ENCODE peak calls at places on chromosomes 7 and 10, in seven cellular contexts. Y is sigmoid colon, I is cardiac muscle cell, Z is transverse colon, S is adrenal gland, C is psoas muscle, D is fibroblast of lung. V is an unnamed sample.

GRCh38 chr7:55092186-55092976 is 73.6 kb downstream of the EGFR start:
- DNase-seq in Z (no peak), D (peak), S (no peak), Y (no peak), I (no peak), C (peak), V (peak)

GRCh38 chr10:17214991-17215781 is 12.9 kb upstream of the VIM start:
- DNase-seq in I (no peak), Z (no peak), C (no peak), Y (no peak), D (peak), S (no peak), V (no peak)

GRCh38 chr10:124657806-124658205 is 86.4 kb downstream of the FAM53B start:
- DNase-seq in Z (no peak), S (no peak), I (no peak), C (no peak), D (peak), Y (no peak), V (peak)

GRCh38 chr10:99777918-99778716 is 4.3 kb upstream of the ABCC2 start:
- DNase-seq in Y (no peak), S (no peak), Z (no peak), I (no peak), D (no peak), C (no peak), V (no peak)

GRCh38 chr10:34821587-34822585 is 6.8 kb upstream of the PARD3 start:
- DNase-seq in Y (no peak), S (no peak), C (peak), Z (no peak), I (no peak), D (no peak), V (no peak)

GRCh38 chr7:156639426-156640256 is 933 bp upstream of the RNF32 start:
- DNase-seq in Z (peak), S (no peak), C (peak), D (peak), Y (no peak), I (no peak), V (peak)

GRCh38 chr10:7512487-7512886 is 101.7 kb upstream of the SFMBT2 start:
- DNase-seq in Z (no peak), I (no peak), Y (no peak), D (no peak), S (no peak), C (no peak), V (no peak)

GRCh38 chr10:116465541-116465940 is 37.9 kb downstream of the PNLIPRP3 start:
- DNase-seq in C (no peak), Y (no peak), Z (no peak), S (no peak), I (no peak), D (no peak), V (no peak)

GRCh38 chr7:231858-232246 is 39.5 kb downstream of the FAM20C start:
- DNase-seq in Z (no peak), S (no peak), C (no peak), I (no peak), Y (peak), D (no peak), V (no peak)

GRCh38 chr7:6157685-6158423 is 114.6 kb downstream of the CYTH3 start:
- DNase-seq in C (no peak), Z (no peak), S (no peak), Y (peak), D (no peak), I (no peak), V (no peak)

GRCh38 chr10:1063232-1063862 is 7.2 kb downstream of the WDR37 start:
- DNase-seq in C (no peak), Z (no peak), Y (no peak), S (no peak), I (no peak), D (no peak), V (no peak)

GRCh38 chr7:142352543-142352942 is 94.7 kb upstream of the PRSS58 start:
- DNase-seq in Y (no peak), C (no peak), I (no peak), S (no peak), D (no peak), Z (no peak), V (no peak)

GRCh38 chr7:23353172-23353571 is 54.0 kb downstream of the MALSU1 start:
- DNase-seq in C (no peak), S (no peak), Z (no peak), D (no peak), Y (no peak), I (no peak), V (peak)

GRCh38 chr10:3780056-3780765 is 4.8 kb downstream of the KLF6 start:
- DNase-seq in C (peak), Y (no peak), D (peak), I (no peak), Z (no peak), S (no peak), V (no peak)

GRCh38 chr7:158865462-158865922 is 9.1 kb downstream of the DYNC2I1 start:
- DNase-seq in C (no peak), D (no peak), I (no peak), Z (peak), S (no peak), Y (no peak), V (no peak)

GRCh38 chr10:1049425-1049958 is 573 bp upstream of the IDI1 start:
- DNase-seq in S (no peak), C (no peak), Y (no peak), D (no peak), I (no peak), Z (no peak), V (peak)

GRCh38 chr7:140678081-140678815 is 5.5 kb downstream of the ADCK2 start:
- DNase-seq in I (no peak), Z (no peak), Y (no peak), D (no peak), S (no peak), C (no peak), V (no peak)

GRCh38 chr7:101986335-101986734 is 168.9 kb downstream of the CUX1 start:
- DNase-seq in I (peak), D (peak), Y (no peak), S (no peak), C (no peak), Z (no peak), V (peak)

GRCh38 chr7:56810466-56810865 is 321.8 kb downstream of the ZNF479 start:
- DNase-seq in I (no peak), Z (no peak), C (no peak), D (no peak), Y (no peak), S (no peak), V (no peak)

GRCh38 chr7:74015670-74016069 is 12.3 kb upstream of the ELN start:
- DNase-seq in S (no peak), Z (no peak), Y (no peak), D (no peak), C (no peak), I (no peak), V (no peak)

GRCh38 chr10:1569208-1569607 is 168.1 kb downstream of the ADARB2 start:
- DNase-seq in I (no peak), S (no peak), Z (no peak), Y (peak), C (no peak), D (no peak), V (no peak)

GRCh38 chr7:73921623-73922528 is 60.9 kb downstream of the TMEM270 start:
- DNase-seq in Y (no peak), Z (no peak), D (no peak), I (no peak), S (no peak), C (no peak), V (no peak)

GRCh38 chr7:121039994-121040393 is 51.5 kb downstream of the CPED1 start:
- DNase-seq in Y (no peak), D (no peak), I (no peak), Z (no peak), C (no peak), S (no peak), V (no peak)

GRCh38 chr10:124093076-124093773 is at the start of gene CHST15:
- DNase-seq in C (peak), I (peak), Y (peak), S (peak), D (peak), Z (peak), V (peak)

GRCh38 chr7:25359471-25360059 is 131.3 kb upstream of the NPVF start:
- DNase-seq in C (no peak), I (no peak), D (peak), Z (no peak), Y (no peak), S (no peak), V (no peak)

GRCh38 chr7:29611941-29612527 is 48.4 kb downstream of the PRR15 start:
- DNase-seq in Y (no peak), C (no peak), D (no peak), I (no peak), S (no peak), Z (no peak), V (no peak)

GRCh38 chr7:29613100-29613499 is 49.5 kb downstream of the PRR15 start:
- DNase-seq in C (no peak), Z (no peak), I (no peak), Y (no peak), S (no peak), D (no peak), V (no peak)

GRCh38 chr7:29612596-29612995 is 49.0 kb downstream of the PRR15 start:
- DNase-seq in S (no peak), Z (no peak), Y (no peak), C (no peak), D (no peak), I (no peak), V (no peak)

GRCh38 chr7:29610031-29610490 is 46.4 kb downstream of the PRR15 start:
- DNase-seq in Z (no peak), S (no peak), D (peak), Y (no peak), I (no peak), C (no peak), V (no peak)

GRCh38 chr7:29614229-29614628 is 50.6 kb downstream of the PRR15 start:
- DNase-seq in S (no peak), D (no peak), C (no peak), I (no peak), Y (no peak), Z (no peak), V (no peak)
- TF ChIP-seq CTCF in S (no peak), D (no peak), C (no peak), I (no peak), Y (no peak), Z (no peak), V (no peak)

GRCh38 chr10:101319241-101319915 is 34.6 kb upstream of the BTRC start:
- DNase-seq in Z (no peak), S (no peak), I (no peak), D (no peak), C (no peak), Y (no peak), V (no peak)
- H3K27ac ChIP-seq in Z (no peak), S (no peak), I (no peak), D (no peak), C (no peak), Y (no peak), V (no peak)

GRCh38 chr10:78381072-78381471 is 347.4 kb downstream of the RPS24 start:
- DNase-seq in Z (no peak), S (no peak), C (no peak), Y (no peak), D (no peak), I (no peak), V (no peak)
- TF ChIP-seq CTCF in Z (no peak), S (no peak), C (peak), Y (no peak), D (no peak), I (peak), V (no peak)

GRCh38 chr10:24872790-24873182 is 79.6 kb downstream of the PRTFDC1 start:
- DNase-seq in C (no peak), I (no peak), Z (no peak), D (no peak), Y (no peak), S (no peak), V (no peak)
- H3K27ac ChIP-seq in C (peak), I (peak), Z (peak), D (peak), Y (no peak), S (peak), V (no peak)

DNA sequence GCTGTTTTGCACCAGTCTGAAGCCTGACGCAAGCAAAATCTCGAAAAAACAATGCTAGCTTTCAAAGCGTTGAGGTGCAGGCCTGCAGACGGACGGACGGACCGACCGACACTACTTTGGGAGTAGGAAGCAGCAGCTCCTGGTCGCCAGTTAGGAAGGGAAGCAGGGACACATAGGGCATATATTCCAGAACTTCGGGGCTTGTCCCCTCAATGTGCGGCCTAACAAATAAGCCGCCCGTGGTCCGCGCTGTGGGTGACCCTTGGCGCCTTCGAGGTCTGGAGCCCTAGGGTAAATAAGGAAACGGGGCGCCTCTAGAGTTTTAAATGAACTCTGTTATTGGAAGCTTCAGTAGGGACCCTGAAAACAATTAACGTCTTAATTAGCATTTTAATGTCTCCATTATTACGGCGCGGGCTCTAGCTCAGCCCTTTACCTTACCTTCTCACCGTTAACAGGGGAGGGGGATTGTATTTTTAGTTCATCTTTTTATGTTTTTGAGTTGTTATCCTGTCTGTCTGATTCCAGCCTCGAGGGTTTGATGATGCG is 1.4 kb downstream of the HHEX start:
- DNase-seq in Z (no peak), I (no peak), S (peak), D (no peak), Y (peak), C (no peak), V (peak)
- TF ChIP-seq CTCF in Z (no peak), I (no peak), S (no peak), D (no peak), Y (no peak), C (no peak), V (no peak)

GRCh38 chr10:70162892-70163201 is 7.5 kb downstream of the SAR1A start:
- DNase-seq in I (no peak), S (no peak), D (no peak), Y (no peak), Z (no peak), C (no peak), V (no peak)
- H3K27ac ChIP-seq in I (no peak), S (no peak), D (no peak), Y (no peak), Z (no peak), C (no peak), V (no peak)

DNA sequence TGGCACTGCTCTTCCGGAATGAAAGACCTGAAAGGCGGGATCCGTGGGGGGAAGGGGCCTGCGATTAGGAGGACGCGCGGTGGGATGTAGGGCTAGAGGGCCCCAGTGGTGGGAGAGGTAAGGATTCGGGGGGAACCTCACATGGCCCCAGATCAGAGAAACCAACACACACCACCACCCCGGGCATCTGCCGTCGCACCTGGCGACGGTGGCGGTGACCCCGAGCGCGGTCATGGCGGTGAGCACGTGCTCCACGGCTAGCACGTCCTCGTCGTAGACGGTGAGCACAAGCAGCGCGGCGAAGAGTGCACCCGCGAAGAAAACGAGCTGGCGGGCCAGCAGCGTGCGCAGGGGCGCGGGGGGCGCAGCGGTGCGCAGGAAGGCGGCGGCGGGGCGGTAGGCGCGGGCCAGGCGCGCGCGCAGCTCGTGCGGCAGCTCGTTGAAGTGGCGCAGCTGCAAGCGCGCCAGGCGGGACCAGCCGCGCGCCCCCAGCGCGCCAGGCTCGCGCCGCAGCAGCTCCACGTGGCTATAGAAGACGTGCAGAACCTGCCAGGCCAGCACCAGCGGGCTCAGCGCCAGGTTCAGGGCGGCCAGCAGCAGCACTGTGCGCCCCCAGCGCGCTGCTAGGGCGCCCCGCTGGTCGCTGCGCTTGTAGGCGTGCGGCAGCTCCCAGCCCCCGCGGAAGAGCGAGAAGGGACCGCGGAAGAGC is 5.7 kb downstream of the ATG9B start:
- DNase-seq in S (no peak), I (peak), Z (no peak), Y (no peak), C (no peak), D (no peak), V (peak)
- TF ChIP-seq CTCF in S (no peak), I (no peak), Z (no peak), Y (no peak), C (no peak), D (no peak), V (no peak)

DNA sequence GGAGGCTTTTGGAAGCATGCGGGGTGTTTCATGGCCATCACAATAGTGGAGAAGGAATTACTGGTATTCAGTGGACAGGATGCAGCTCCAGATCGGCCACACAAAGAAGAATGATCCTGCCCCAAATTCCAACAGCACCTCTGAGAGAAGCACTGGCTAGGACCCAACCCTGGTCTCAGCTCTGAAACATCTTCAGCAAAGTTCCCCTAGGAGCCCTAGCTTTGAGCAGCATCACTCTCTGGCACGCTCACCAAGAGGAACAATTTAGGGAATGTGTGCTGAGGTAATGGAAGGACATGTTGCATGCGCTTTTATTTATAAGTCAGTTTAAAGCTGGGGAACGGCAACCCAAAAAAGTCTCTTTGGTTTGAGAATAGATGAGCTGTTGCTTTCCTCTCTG is 5.5 kb upstream of the OPN1SW start:
- DNase-seq in C (peak), Y (peak), D (no peak), Z (no peak), I (no peak), S (no peak), V (no peak)
- H3K27ac ChIP-seq in C (no peak), Y (peak), D (peak), Z (peak), I (no peak), S (no peak), V (no peak)